ENCODE peak calls at places on chromosomes 12 and 14, in seven cellular contexts. One of them, this sample, is unnamed.
A peak's percentile ranks its signal among the peaks of the same experiment; 100 is the strongest.

GRCh38 chr14:104435147-104436046 is 144.2 kb upstream of the C14orf180 start:
- DNase-seq in uterus: no peak
- DNase-seq in heart left ventricle: no peak
- DNase-seq in suprapubic skin: peak; percentile 75
- DNase-seq in stomach: no peak
- DNase-seq in H1: no peak
- DNase-seq in transverse colon: no peak
- DNase-seq in this sample: peak; percentile 81

GRCh38 chr14:99609245-99610117 is 5.5 kb upstream of the CCDC85C start:
- DNase-seq in uterus: peak; percentile 40
- DNase-seq in heart left ventricle: no peak
- DNase-seq in suprapubic skin: no peak
- DNase-seq in stomach: no peak
- DNase-seq in H1: no peak
- DNase-seq in transverse colon: peak; percentile 32
- DNase-seq in this sample: no peak

GRCh38 chr14:35362911-35363374 is 41.6 kb downstream of the NFKBIA start:
- DNase-seq in uterus: no peak
- DNase-seq in heart left ventricle: no peak
- DNase-seq in suprapubic skin: no peak
- DNase-seq in stomach: no peak
- DNase-seq in H1: no peak
- DNase-seq in transverse colon: no peak
- DNase-seq in this sample: no peak

GRCh38 chr12:49301759-49302158 is 6.8 kb downstream of the PRPH start:
- DNase-seq in uterus: no peak
- DNase-seq in heart left ventricle: no peak
- DNase-seq in suprapubic skin: no peak
- DNase-seq in stomach: no peak
- DNase-seq in H1: no peak
- DNase-seq in transverse colon: no peak
- DNase-seq in this sample: no peak

GRCh38 chr14:20469890-20470858 is 968 bp downstream of the PNP start:
- DNase-seq in uterus: peak; percentile 50
- DNase-seq in heart left ventricle: peak; percentile 49
- DNase-seq in suprapubic skin: no peak
- DNase-seq in stomach: peak; percentile 40
- DNase-seq in H1: peak; percentile 64
- DNase-seq in transverse colon: peak; percentile 49
- DNase-seq in this sample: no peak

GRCh38 chr12:29725587-29726320 is 58.0 kb downstream of the TMTC1 start:
- DNase-seq in uterus: peak; percentile 54
- DNase-seq in heart left ventricle: peak; percentile 86
- DNase-seq in suprapubic skin: no peak
- DNase-seq in stomach: no peak
- DNase-seq in H1: no peak
- DNase-seq in transverse colon: peak; percentile 19
- DNase-seq in this sample: no peak

GRCh38 chr12:4288296-4289019 is 14.9 kb downstream of the CCND2 start:
- DNase-seq in uterus: no peak
- DNase-seq in heart left ventricle: no peak
- DNase-seq in suprapubic skin: peak; percentile 72
- DNase-seq in stomach: no peak
- DNase-seq in H1: no peak
- DNase-seq in transverse colon: no peak
- DNase-seq in this sample: no peak

GRCh38 chr14:104868060-104868740 is 3.1 kb downstream of the CEP170B start:
- DNase-seq in uterus: no peak
- DNase-seq in heart left ventricle: no peak
- DNase-seq in suprapubic skin: no peak
- DNase-seq in stomach: no peak
- DNase-seq in H1: peak; percentile 40
- DNase-seq in transverse colon: no peak
- DNase-seq in this sample: no peak

GRCh38 chr12:1591029-1591428 is 3.4 kb downstream of the FBXL14 start:
- DNase-seq in uterus: no peak
- DNase-seq in heart left ventricle: no peak
- DNase-seq in suprapubic skin: no peak
- DNase-seq in stomach: no peak
- DNase-seq in H1: no peak
- DNase-seq in transverse colon: peak; percentile 37
- DNase-seq in this sample: no peak

GRCh38 chr12:57558864-57559263 is 9.0 kb downstream of the KIF5A start:
- DNase-seq in uterus: no peak
- DNase-seq in heart left ventricle: no peak
- DNase-seq in suprapubic skin: peak; percentile 20
- DNase-seq in stomach: no peak
- DNase-seq in H1: no peak
- DNase-seq in transverse colon: no peak
- DNase-seq in this sample: no peak

GRCh38 chr12:51421266-51421884 is 3.3 kb upstream of the SLC4A8 start:
- DNase-seq in uterus: no peak
- DNase-seq in heart left ventricle: no peak
- DNase-seq in suprapubic skin: no peak
- DNase-seq in stomach: peak; percentile 56
- DNase-seq in H1: peak; percentile 68
- DNase-seq in transverse colon: peak; percentile 46
- DNase-seq in this sample: peak; percentile 37

GRCh38 chr12:81992461-81992860 is 233.3 kb upstream of the PPFIA2 start:
- DNase-seq in uterus: no peak
- DNase-seq in heart left ventricle: no peak
- DNase-seq in suprapubic skin: no peak
- DNase-seq in stomach: peak; percentile 34
- DNase-seq in H1: no peak
- DNase-seq in transverse colon: peak; percentile 7
- DNase-seq in this sample: no peak
- TF ChIP-seq CTCF in uterus: no peak
- TF ChIP-seq CTCF in heart left ventricle: peak; percentile 17
- TF ChIP-seq CTCF in suprapubic skin: no peak
- TF ChIP-seq CTCF in stomach: no peak
- TF ChIP-seq CTCF in H1: peak; percentile 60
- TF ChIP-seq CTCF in transverse colon: no peak
- TF ChIP-seq CTCF in this sample: no peak

DNA sequence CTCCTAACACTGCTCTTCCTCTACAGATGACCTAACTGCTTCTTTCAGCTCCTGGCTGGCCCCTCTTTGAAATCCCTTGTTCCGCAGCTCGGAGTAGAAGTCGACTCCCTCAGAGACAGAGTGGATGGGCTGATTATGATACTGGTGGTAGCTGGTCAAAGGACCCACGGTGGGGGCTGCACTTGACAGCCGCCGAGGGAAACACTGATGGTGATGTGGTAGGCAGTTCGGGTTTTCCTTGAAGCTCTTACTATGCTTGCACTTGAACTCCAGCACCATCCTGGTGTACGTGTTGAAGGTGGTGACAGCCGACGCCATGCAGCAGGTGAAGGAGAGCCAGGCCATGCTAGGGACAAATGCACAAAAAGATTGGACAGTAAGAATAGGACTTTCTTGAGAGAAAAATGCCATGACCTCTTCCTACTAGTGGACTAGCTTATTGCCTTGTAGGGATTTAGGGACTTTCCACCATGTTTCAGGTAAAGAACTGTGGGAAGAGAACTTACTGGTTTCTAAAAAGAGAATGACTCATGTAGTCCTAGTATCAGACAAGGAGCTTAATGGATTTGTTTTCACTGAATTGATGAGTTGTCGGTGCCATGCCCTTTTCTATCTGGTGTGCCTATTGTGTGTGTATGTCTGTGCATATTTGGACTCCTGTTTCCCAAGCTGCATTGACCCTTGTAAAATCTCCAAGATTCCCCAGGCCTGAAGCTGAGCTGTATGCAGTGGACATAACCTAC is 18.4 kb downstream of the GSG1 start:
- DNase-seq in uterus: no peak
- DNase-seq in heart left ventricle: no peak
- DNase-seq in suprapubic skin: no peak
- DNase-seq in stomach: no peak
- DNase-seq in H1: no peak
- DNase-seq in transverse colon: no peak
- DNase-seq in this sample: peak; percentile 81
- H3K27ac ChIP-seq in uterus: no peak overlapping the region
- H3K27ac ChIP-seq in heart left ventricle: no peak overlapping the region
- H3K27ac ChIP-seq in suprapubic skin: no peak overlapping the region
- H3K27ac ChIP-seq in stomach: no peak overlapping the region
- H3K27ac ChIP-seq in H1: no peak overlapping the region
- H3K27ac ChIP-seq in transverse colon: no peak overlapping the region
- H3K27ac ChIP-seq in this sample: no peak overlapping the region

GRCh38 chr14:95533391-95533821 is 1.4 kb upstream of the GLRX5 start:
- DNase-seq in uterus: no peak
- DNase-seq in heart left ventricle: no peak
- DNase-seq in suprapubic skin: peak; percentile 32
- DNase-seq in stomach: no peak
- DNase-seq in H1: no peak
- DNase-seq in transverse colon: no peak
- DNase-seq in this sample: no peak
- TF ChIP-seq POLR2A in uterus: no peak
- TF ChIP-seq POLR2A in heart left ventricle: no peak
- TF ChIP-seq POLR2A in suprapubic skin: no peak
- TF ChIP-seq POLR2A in stomach: no peak
- TF ChIP-seq POLR2A in H1: no peak
- TF ChIP-seq POLR2A in transverse colon: no peak
- TF ChIP-seq POLR2A in this sample: no peak

GRCh38 chr14:79540394-79540793 is 670.9 kb downstream of the DIO2 start:
- DNase-seq in uterus: no peak
- DNase-seq in heart left ventricle: no peak
- DNase-seq in suprapubic skin: no peak
- DNase-seq in stomach: no peak
- DNase-seq in H1: no peak
- DNase-seq in transverse colon: no peak
- DNase-seq in this sample: no peak

GRCh38 chr14:79542121-79542520 is 669.2 kb downstream of the DIO2 start:
- DNase-seq in uterus: no peak
- DNase-seq in heart left ventricle: no peak
- DNase-seq in suprapubic skin: no peak
- DNase-seq in stomach: no peak
- DNase-seq in H1: no peak
- DNase-seq in transverse colon: no peak
- DNase-seq in this sample: no peak

GRCh38 chr14:79543348-79543747 is 668.0 kb downstream of the DIO2 start:
- DNase-seq in uterus: no peak
- DNase-seq in heart left ventricle: no peak
- DNase-seq in suprapubic skin: no peak
- DNase-seq in stomach: no peak
- DNase-seq in H1: no peak
- DNase-seq in transverse colon: no peak
- DNase-seq in this sample: no peak

GRCh38 chr14:79544671-79545070 is 666.6 kb downstream of the DIO2 start:
- DNase-seq in uterus: no peak
- DNase-seq in heart left ventricle: no peak
- DNase-seq in suprapubic skin: no peak
- DNase-seq in stomach: no peak
- DNase-seq in H1: no peak
- DNase-seq in transverse colon: no peak
- DNase-seq in this sample: no peak

DNA sequence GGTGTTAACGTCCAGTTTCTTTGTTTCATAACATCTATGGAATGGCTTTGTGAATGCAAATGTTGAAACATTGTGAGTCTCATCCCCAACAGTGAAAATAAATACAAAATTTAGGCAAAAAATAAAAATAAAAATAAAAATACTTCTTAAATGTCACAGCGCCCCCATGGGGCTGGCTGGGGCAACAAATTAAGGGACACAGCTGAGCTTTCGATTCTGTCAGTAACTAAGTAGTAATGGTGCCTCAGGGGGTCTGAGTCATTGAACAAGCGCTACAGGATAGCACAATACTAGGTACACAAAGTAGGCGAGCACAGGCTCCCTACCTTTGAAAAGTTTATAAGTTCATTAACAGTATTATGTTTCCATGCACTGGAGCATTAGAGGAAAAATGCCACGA is 667.3 kb downstream of the DIO2 start:
- DNase-seq in uterus: no peak
- DNase-seq in heart left ventricle: no peak
- DNase-seq in suprapubic skin: no peak
- DNase-seq in stomach: no peak
- DNase-seq in H1: peak; percentile 59
- DNase-seq in transverse colon: no peak
- DNase-seq in this sample: no peak
- TF ChIP-seq CTCF in uterus: no peak
- TF ChIP-seq CTCF in heart left ventricle: no peak
- TF ChIP-seq CTCF in suprapubic skin: no peak
- TF ChIP-seq CTCF in stomach: no peak
- TF ChIP-seq CTCF in H1: peak; percentile 61
- TF ChIP-seq CTCF in transverse colon: peak; percentile 30
- TF ChIP-seq CTCF in this sample: peak; percentile 13

This sample was measured in esophagus muscularis mucosa.